ENCODE peak calls at places on chromosomes 3 and 15, in four cellular contexts. P, G, Z and R are unnamed samples.

GRCh38 chr15:50183112-50183794 is 1.3 kb downstream of the SLC27A2 start:
- DNase-seq in P (no peak), Z (peak; percentile 8), G (peak; percentile 22), R (no peak)

GRCh38 chr3:68239542-68239941 is 585.1 kb upstream of the SUCLG2 start:
- DNase-seq in Z (no peak), P (no peak), G (no peak), R (peak; percentile 77)

GRCh38 chr3:50088725-50089602 is at the start of gene RBM5:
- DNase-seq in Z (peak; percentile 93), G (peak; percentile 95), P (peak; percentile 93), R (peak; percentile 95)

GRCh38 chr3:72343078-72343477 is 505.2 kb downstream of the SHQ1 start:
- DNase-seq in G (no peak), Z (no peak), P (no peak), R (no peak)

GRCh38 chr3:12235691-12236090 is 53.2 kb upstream of the PPARG start:
- DNase-seq in G (no peak), P (peak; percentile 9), Z (no peak), R (peak; percentile 34)

GRCh38 chr3:188683032-188683491 is 488.7 kb upstream of the TPRG1 start:
- DNase-seq in P (no peak), G (no peak), Z (no peak), R (no peak)

GRCh38 chr3:196541684-196542445 is 26.5 kb downstream of the WDR53 start:
- DNase-seq in G (no peak), P (no peak), Z (no peak), R (no peak)

GRCh38 chr3:117439812-117440211 is 730.2 kb downstream of the TUSC7 start:
- DNase-seq in P (peak; percentile 19), G (no peak), Z (peak; percentile 28), R (peak; percentile 35)

GRCh38 chr3:46830801-46831200 is 32.4 kb downstream of the MYL3 start:
- DNase-seq in P (no peak), G (no peak), Z (no peak), R (no peak)

GRCh38 chr3:123285479-123285878 is 83.7 kb downstream of the SEC22A start:
- DNase-seq in G (no peak), P (no peak), Z (no peak), R (no peak)

GRCh38 chr3:62822905-62823304 is 52.3 kb downstream of the CADPS start:
- DNase-seq in Z (no peak), G (no peak), P (no peak), R (no peak)

GRCh38 chr15:64441852-64442251 is 18.5 kb upstream of the ZNF609 start:
- DNase-seq in Z (no peak), G (no peak), P (no peak), R (no peak)

GRCh38 chr3:11718582-11719405 is 75.1 kb upstream of the VGLL4 start:
- DNase-seq in P (peak; percentile 52), Z (peak; percentile 36), G (peak; percentile 67), R (peak; percentile 37)

GRCh38 chr3:61118830-61119229 is 132.4 kb downstream of the FHIT start:
- DNase-seq in Z (no peak), P (no peak), G (no peak), R (no peak)

GRCh38 chr15:38401716-38402115 is 52.2 kb upstream of the FAM98B start:
- DNase-seq in G (no peak), Z (no peak), P (no peak), R (no peak)

GRCh38 chr15:61099030-61099800 is 129.9 kb downstream of the RORA start:
- DNase-seq in G (no peak), P (peak; percentile 52), Z (no peak), R (no peak)

GRCh38 chr15:60091150-60091549 is 87.0 kb downstream of the FOXB1 start:
- DNase-seq in G (no peak), Z (no peak), P (no peak), R (no peak)

GRCh38 chr15:75104804-75105557 is 81.6 kb downstream of the PPCDC start:
- DNase-seq in Z (no peak), P (peak; percentile 97), G (peak; percentile 66), R (no peak)

GRCh38 chr3:188746291-188746783 is 425.4 kb upstream of the TPRG1 start:
- DNase-seq in P (no peak), G (no peak), Z (no peak), R (no peak)

GRCh38 chr3:27976933-27977332 is 254.8 kb upstream of the EOMES start:
- DNase-seq in P (no peak), Z (no peak), G (no peak), R (no peak)

GRCh38 chr3:184562146-184562861 is 719 bp downstream of the EPHB3 start:
- DNase-seq in P (peak; percentile 31), Z (no peak), G (no peak), R (no peak)
- H3K27ac ChIP-seq in P (peak overlapping the region; percentile 1), Z (peak overlapping the region; percentile 80), G (peak overlapping the region; percentile 36), R (no peak overlapping the region)

GRCh38 chr3:150324261-150324660 is 83.8 kb upstream of the TSC22D2 start:
- DNase-seq in Z (no peak), P (no peak), G (no peak), R (no peak)
- H3K9me3 ChIP-seq in Z (no peaks in the 10 kb centered on the region), P (peaks cover 4% of the 10 kb centered on the region), G (no peaks in the 10 kb centered on the region), R (no peaks in the 10 kb centered on the region)

DNA sequence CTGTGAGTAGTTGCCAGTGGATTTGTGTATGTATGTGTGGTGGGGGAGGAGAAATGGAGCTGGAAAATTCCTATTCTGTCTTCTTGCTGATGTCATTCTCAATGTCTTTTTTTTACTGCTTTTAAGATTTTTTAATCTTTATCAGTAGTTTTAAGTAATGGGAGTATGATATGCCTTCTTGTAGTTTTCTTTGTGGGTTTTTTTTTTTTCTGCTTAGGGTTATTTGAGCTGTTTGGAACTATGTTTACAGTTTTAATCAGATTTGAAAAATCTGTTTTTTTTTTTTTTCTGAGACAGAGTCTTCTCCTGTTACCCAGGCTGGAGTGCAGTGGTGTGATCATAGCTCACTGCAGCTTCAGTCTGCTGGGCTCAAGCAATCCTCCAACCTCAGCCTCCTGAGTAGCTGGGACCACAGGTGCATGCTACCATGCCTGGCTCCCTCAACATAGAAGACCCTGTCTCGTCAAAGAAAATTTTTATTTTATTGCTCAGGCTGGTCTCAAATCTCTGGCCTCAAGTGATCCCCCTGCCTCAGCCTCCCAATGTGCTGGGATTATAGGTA is 37.1 kb downstream of the RPL39L start:
- DNase-seq in P (peak; percentile 2), Z (no peak), G (no peak), R (no peak)
- H3K4me3 ChIP-seq in P (no peak overlapping the region), Z (no peak overlapping the region), G (no peak overlapping the region), R (no peak overlapping the region)

DNA sequence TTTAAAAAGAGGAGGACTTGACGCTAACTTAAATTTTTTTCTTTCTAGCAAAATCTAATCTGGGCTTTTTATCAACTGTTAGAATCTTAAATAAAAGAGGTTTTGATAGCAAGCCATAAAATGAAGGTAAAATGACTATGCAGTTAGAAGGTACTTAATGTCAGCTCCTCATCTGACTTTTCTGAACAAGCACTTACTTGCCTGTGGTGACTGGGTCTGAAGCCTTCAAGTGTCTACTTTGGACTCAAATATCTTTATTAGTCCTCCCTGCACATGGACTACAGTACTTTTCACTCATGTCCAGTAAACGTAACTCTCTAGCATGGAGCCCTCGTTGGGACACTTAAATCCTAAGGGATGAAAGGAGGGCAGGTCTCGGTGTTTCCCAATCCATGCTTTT is 135.9 kb downstream of the P2RY1 start:
- DNase-seq in P (no peak), Z (no peak), G (no peak), R (no peak)
- H3K27ac ChIP-seq in P (no peak overlapping the region), Z (no peak overlapping the region), G (no peak overlapping the region), R (no peak overlapping the region)